ENCODE peak calls at places on chromosomes 7 and 10, in ten cellular contexts. E is T-cell, A is stomach, O is HT1080, Y is left colon, N is fibroblast of the conjunctiva, U is lower leg skin, W is ACHN, R is right cardiac atrium, H is posterior vena cava. F is an unnamed sample.

GRCh38 chr10:48461623-48462481 is 143.0 kb downstream of the ARHGAP22 start:
- DNase-seq in E (no peak), A (peak), O (no peak), Y (no peak), N (no peak), U (no peak), W (no peak), R (peak), H (no peak), F (no peak)

GRCh38 chr10:20166291-20166690 is 350.1 kb downstream of the PLXDC2 start:
- DNase-seq in E (no peak), A (no peak), O (no peak), Y (no peak), N (no peak), U (no peak), W (no peak), R (no peak), H (no peak), F (no peak)

GRCh38 chr7:128322040-128322643 is 21.6 kb downstream of the RBM28 start:
- DNase-seq in E (no peak), A (no peak), O (peak), Y (no peak), N (peak), U (no peak), W (peak), R (no peak), H (no peak), F (peak)

GRCh38 chr10:454860-455259 is 234.6 kb downstream of the DIP2C start:
- DNase-seq in E (no peak), A (peak), O (peak), Y (no peak), N (peak), U (no peak), W (peak), R (peak), H (no peak), F (peak)

GRCh38 chr7:119572541-119572940 is 700.4 kb upstream of the KCND2 start:
- DNase-seq in E (no peak), A (no peak), O (no peak), Y (no peak), N (no peak), U (no peak), W (no peak), R (no peak), H (peak), F (no peak)

GRCh38 chr10:34816067-34817002 is 1.2 kb upstream of the PARD3 start:
- DNase-seq in E (no peak), A (no peak), O (no peak), Y (peak), N (no peak), U (no peak), W (peak), R (peak), H (no peak), F (peak)

GRCh38 chr7:124071843-124072242 is 39.0 kb upstream of the TMEM229A start:
- DNase-seq in E (no peak), A (no peak), O (no peak), Y (no peak), N (no peak), U (no peak), W (no peak), R (no peak), H (no peak), F (no peak)

GRCh38 chr7:7344583-7344982 is 162.2 kb downstream of the C1GALT1 start:
- DNase-seq in E (no peak), A (no peak), O (no peak), Y (no peak), N (no peak), U (no peak), W (no peak), R (no peak), H (no peak), F (no peak)

GRCh38 chr7:5296627-5297226 is 14.0 kb downstream of the SLC29A4 start:
- DNase-seq in E (peak), A (no peak), O (no peak), Y (peak), N (no peak), U (no peak), W (no peak), R (no peak), H (no peak), F (no peak)

GRCh38 chr10:84429926-84430520 is 101.6 kb downstream of the CCSER2 start:
- DNase-seq in E (peak), A (peak), O (peak), Y (peak), N (peak), U (peak), W (peak), R (peak), H (no peak), F (no peak)

GRCh38 chr7:4882169-4882741 is 1.3 kb downstream of the RADIL start:
- DNase-seq in E (no peak), A (peak), O (no peak), Y (peak), N (peak), U (peak), W (no peak), R (peak), H (peak), F (peak)

GRCh38 chr7:157738064-157738460 is 401.3 kb downstream of the DNAJB6 start:
- DNase-seq in E (no peak), A (no peak), O (no peak), Y (no peak), N (no peak), U (no peak), W (no peak), R (no peak), H (no peak), F (no peak)

GRCh38 chr7:108515013-108515412 is 10.9 kb downstream of the PNPLA8 start:
- DNase-seq in E (no peak), A (no peak), O (no peak), Y (no peak), N (peak), U (no peak), W (no peak), R (no peak), H (no peak), F (no peak)

GRCh38 chr7:40077849-40078248 is 56.6 kb downstream of the MPLKIP start:
- DNase-seq in E (no peak), A (no peak), O (no peak), Y (no peak), N (peak), U (no peak), W (no peak), R (no peak), H (no peak), F (no peak)

GRCh38 chr10:91380873-91381561 is 29.1 kb upstream of the HECTD2 start:
- DNase-seq in E (no peak), A (no peak), O (no peak), Y (no peak), N (no peak), U (no peak), W (no peak), R (peak), H (no peak), F (no peak)

GRCh38 chr7:81079736-81080135 is 160.9 kb upstream of the SEMA3C start:
- DNase-seq in E (no peak), A (no peak), O (no peak), Y (no peak), N (no peak), U (no peak), W (no peak), R (no peak), H (no peak), F (no peak)

GRCh38 chr7:134514106-134514505 is 13.3 kb upstream of the AKR1B10 start:
- DNase-seq in E (no peak), A (no peak), O (no peak), Y (no peak), N (no peak), U (no peak), W (no peak), R (no peak), H (no peak), F (no peak)

GRCh38 chr10:100000109-100000502 is 9.6 kb downstream of the DNMBP start:
- DNase-seq in E (no peak), A (no peak), O (no peak), Y (no peak), N (no peak), U (no peak), W (no peak), R (no peak), H (no peak), F (no peak)

GRCh38 chr7:106752345-106752744 is 91.4 kb upstream of the CCDC71L start:
- DNase-seq in E (no peak), A (peak), O (no peak), Y (peak), N (no peak), U (no peak), W (no peak), R (no peak), H (no peak), F (no peak)

GRCh38 chr7:68269410-68269809 is 1272.8 kb downstream of the TYW1 start:
- DNase-seq in E (no peak), A (no peak), O (no peak), Y (no peak), N (peak), U (no peak), W (peak), R (no peak), H (no peak), F (peak)

GRCh38 chr7:53904355-53904754 is 637.8 kb upstream of the VSTM2A start:
- DNase-seq in E (no peak), A (no peak), O (no peak), Y (no peak), N (no peak), U (no peak), W (no peak), R (peak), H (no peak), F (no peak)

GRCh38 chr7:67947191-67947590 is 950.6 kb downstream of the TYW1 start:
- DNase-seq in E (no peak), A (no peak), O (no peak), Y (no peak), N (no peak), U (no peak), W (no peak), R (no peak), H (no peak), F (no peak)

GRCh38 chr7:123675092-123675473 is 19.4 kb downstream of the LMOD2 start:
- DNase-seq in E (no peak), A (no peak), O (no peak), Y (no peak), N (no peak), U (no peak), W (peak), R (no peak), H (no peak), F (no peak)

F was measured in astrocyte of the cerebellum.